ENCODE peak calls at places on chromosomes 13 and 19, in eight cellular contexts. C is cardiac septum; B is fibroblast of mammary gland; A is EL; M is activated T-cell treated with anti-CD3 and anti-CD28 coated beads, Interleukin-2, amount 50 U/mL, for 48 hours; R is H9; Q is prostate gland; N is endothelial cell. J is an unnamed sample.

GRCh38 chr19:6249296-6249695 is 30.5 kb downstream of the MLLT1 start:
- DNase-seq in R (no peak), M (no peak), N (no peak), B (peak; percentile 34), Q (no peak), C (no peak), A (no peak), J (no peak)

GRCh38 chr19:4650159-4650558 is 10.8 kb downstream of the TNFAIP8L1 start:
- DNase-seq in R (no peak), Q (no peak), A (no peak), N (no peak), C (no peak), M (no peak), B (no peak), J (no peak)

GRCh38 chr13:25046985-25047660 is 48.8 kb upstream of the PABPC3 start:
- DNase-seq in R (peak; percentile 78), C (no peak), M (no peak), A (peak; percentile 48), Q (no peak), B (peak; percentile 17), N (peak; percentile 63), J (no peak)

GRCh38 chr19:10617409-10618121 is 7.8 kb upstream of the SLC44A2 start:
- DNase-seq in C (no peak), N (no peak), Q (peak; percentile 70), M (no peak), B (peak; percentile 64), A (peak; percentile 94), R (no peak), J (no peak)

GRCh38 chr13:48500652-48501197 is 32.2 kb downstream of the RCBTB2 start:
- DNase-seq in C (no peak), Q (no peak), A (peak; percentile 72), B (peak; percentile 93), N (no peak), R (no peak), M (no peak), J (no peak)

GRCh38 chr19:34733266-34733825 is 697 bp upstream of the ZNF181 start:
- DNase-seq in Q (no peak), C (no peak), R (peak; percentile 72), A (no peak), N (peak; percentile 51), B (no peak), M (no peak), J (no peak)

GRCh38 chr19:2560369-2560768 is 84.4 kb downstream of the GADD45B start:
- DNase-seq in N (no peak), B (no peak), Q (no peak), R (no peak), M (no peak), A (no peak), C (no peak), J (no peak)

GRCh38 chr13:24270639-24271131 is 38.7 kb upstream of the C1QTNF9 start:
- DNase-seq in B (peak; percentile 48), N (no peak), Q (no peak), R (no peak), C (peak; percentile 93), A (peak; percentile 45), M (peak; percentile 74), J (peak; percentile 51)

GRCh38 chr19:1446713-1447564 is 3.0 kb upstream of the APC2 start:
- DNase-seq in N (peak; percentile 55), B (no peak), M (no peak), R (peak; percentile 57), Q (no peak), A (no peak), C (no peak), J (no peak)

GRCh38 chr19:17311455-17312248 is 2.3 kb downstream of the DDA1 start:
- DNase-seq in A (peak; percentile 89), M (no peak), R (no peak), N (no peak), C (no peak), B (peak; percentile 66), Q (no peak), J (no peak)

GRCh38 chr19:42657551-42657950 is 62.8 kb upstream of the CEACAM8 start:
- DNase-seq in N (no peak), A (peak; percentile 60), Q (no peak), C (no peak), R (no peak), M (no peak), B (peak; percentile 39), J (no peak)

GRCh38 chr13:74129500-74130144 is 4.6 kb downstream of the KLF12 start:
- DNase-seq in N (no peak), R (no peak), C (no peak), Q (no peak), B (peak; percentile 52), M (no peak), A (peak; percentile 44), J (peak; percentile 32)

GRCh38 chr19:292951-293350 is 1.7 kb upstream of the PLPP2 start:
- DNase-seq in B (no peak), R (no peak), Q (no peak), M (no peak), A (no peak), C (no peak), N (no peak), J (no peak)

GRCh38 chr19:11088508-11089253 is 582 bp upstream of the LDLR start:
- DNase-seq in M (no peak), B (peak; percentile 73), R (no peak), Q (no peak), C (no peak), N (no peak), A (no peak), J (no peak)

GRCh38 chr19:48859711-48860572 is 8.5 kb downstream of the PLEKHA4 start:
- DNase-seq in A (no peak), Q (no peak), B (no peak), C (no peak), M (peak; percentile 41), R (peak; percentile 95), N (no peak), J (no peak)

GRCh38 chr19:55340784-55341147 is 1.1 kb downstream of the KMT5C start:
- DNase-seq in M (peak; percentile 54), Q (no peak), R (peak; percentile 57), N (peak; percentile 41), B (no peak), A (no peak), C (no peak), J (no peak)

GRCh38 chr19:55146648-55147218 is 2.3 kb downstream of the TNNT1 start:
- DNase-seq in R (peak; percentile 95), N (no peak), A (peak; percentile 58), Q (no peak), C (no peak), M (no peak), B (no peak), J (no peak)

GRCh38 chr19:20503536-20503935 is 62.0 kb downstream of the ZNF737 start:
- DNase-seq in A (peak; percentile 68), R (no peak), B (peak; percentile 58), Q (peak; percentile 8), N (no peak), C (no peak), M (no peak), J (no peak)

GRCh38 chr19:3792114-3792513 is 5.9 kb upstream of the MATK start:
- DNase-seq in Q (no peak), M (no peak), B (no peak), R (no peak), A (no peak), N (no peak), C (no peak), J (no peak)

GRCh38 chr19:29294343-29294811 is 81.4 kb upstream of the UQCRFS1 start:
- DNase-seq in C (no peak), Q (no peak), R (no peak), N (no peak), A (peak; percentile 8), M (no peak), B (no peak), J (no peak)

GRCh38 chr19:53959176-53959757 is 3.5 kb upstream of the CACNG8 start:
- DNase-seq in R (peak; percentile 65), M (no peak), Q (no peak), N (no peak), C (no peak), B (no peak), A (no peak), J (no peak)

GRCh38 chr13:79228972-79229371 is 177.1 kb downstream of the RBM26 start:
- DNase-seq in N (no peak), R (no peak), B (no peak), C (no peak), M (no peak), A (peak; percentile 30), Q (no peak), J (no peak)

GRCh38 chr13:33794576-33794975 is 23.4 kb upstream of the RFC3 start:
- DNase-seq in R (no peak), C (no peak), Q (no peak), N (no peak), A (peak; percentile 21), M (no peak), B (no peak), J (no peak)

J was measured in activated effector memory CD4-positive, alpha-beta T cell treated with Interleukin-2 at 50 U/mL for 16 hours.